ENCODE peak calls at places on chromosome 17, in nine cellular contexts. X is breast epithelium, H is sigmoid colon, Y is spleen, B is esophagus squamous epithelium, E is K562, C is stomach, D is Peyer's patch, Z is IMR-90. L is an unnamed sample.

GRCh38 chr17:10616502-10617119 is 40.5 kb downstream of the MYH3 start:
- DNase-seq in X (peak; percentile 72), C (peak; percentile 85), E (peak; percentile 65), H (peak; percentile 85), B (no peak), Z (peak; percentile 61), D (peak; percentile 78), Y (peak; percentile 85), L (peak; percentile 88)

GRCh38 chr17:36869856-36870617 is 67.2 kb upstream of the LHX1 start:
- DNase-seq in D (peak; percentile 22), X (no peak), C (no peak), H (no peak), E (peak; percentile 69), B (no peak), Z (peak; percentile 17), Y (peak; percentile 29), L (no peak)

GRCh38 chr17:6862822-6863221 is 31.3 kb upstream of the TEKT1 start:
- DNase-seq in C (no peak), E (no peak), B (no peak), Z (no peak), X (no peak), Y (no peak), H (no peak), D (no peak), L (no peak)

GRCh38 chr17:69047368-69048263 is 13.1 kb downstream of the ABCA9 start:
- DNase-seq in C (peak; percentile 76), H (peak; percentile 87), Y (no peak), X (no peak), E (peak; percentile 70), D (peak; percentile 54), B (no peak), Z (peak; percentile 75), L (peak; percentile 71)

GRCh38 chr17:56679148-56679766 is 85.8 kb downstream of the NOG start:
- DNase-seq in H (no peak), Y (no peak), Z (peak; percentile 56), B (no peak), X (no peak), D (no peak), E (peak; percentile 44), C (no peak), L (no peak)

GRCh38 chr17:77025781-77026180 is 115.0 kb upstream of the SEC14L1 start:
- DNase-seq in E (no peak), B (no peak), D (no peak), H (no peak), Y (no peak), Z (no peak), X (no peak), C (no peak), L (no peak)

GRCh38 chr17:61200349-61200735 is 199.3 kb upstream of the TBX2 start:
- DNase-seq in Y (no peak), X (no peak), D (no peak), E (no peak), H (no peak), C (no peak), B (no peak), Z (peak; percentile 62), L (no peak)

GRCh38 chr17:68441064-68441770 is 16.1 kb downstream of the WIPI1 start:
- DNase-seq in Z (peak; percentile 7), E (no peak), C (no peak), H (no peak), D (no peak), Y (no peak), B (no peak), X (no peak), L (peak; percentile 53)

GRCh38 chr17:69175812-69176517 is 34.3 kb upstream of the ABCA6 start:
- DNase-seq in E (no peak), H (no peak), Z (peak; percentile 79), B (no peak), C (no peak), Y (no peak), D (no peak), X (no peak), L (no peak)

GRCh38 chr17:75047398-75048098 is 523 bp downstream of the KCTD2 start:
- DNase-seq in B (no peak), Z (no peak), C (no peak), E (peak; percentile 67), Y (peak; percentile 89), H (peak; percentile 80), D (peak; percentile 73), X (no peak), L (peak; percentile 84)

GRCh38 chr17:7315570-7316243 is 547 bp upstream of the GPS2 start:
- DNase-seq in B (no peak), Y (peak; percentile 84), H (peak; percentile 73), D (no peak), Z (no peak), C (peak; percentile 77), E (no peak), X (peak; percentile 66), L (no peak)

GRCh38 chr17:41343031-41343430 is 7.6 kb downstream of the KRT33A start:
- DNase-seq in E (no peak), X (no peak), Y (no peak), H (no peak), C (no peak), D (no peak), Z (no peak), B (no peak), L (no peak)

GRCh38 chr17:8004899-8005298 is 2.5 kb downstream of the GUCY2D start:
- DNase-seq in E (no peak), Y (no peak), C (no peak), Z (peak; percentile 79), H (peak; percentile 18), D (no peak), B (no peak), X (no peak), L (no peak)

GRCh38 chr17:73172252-73172651 is 7.4 kb downstream of the SSTR2 start:
- DNase-seq in X (no peak), C (no peak), Y (no peak), Z (no peak), E (no peak), D (no peak), B (no peak), H (no peak), L (no peak)

GRCh38 chr17:74901353-74902145 is 8.1 kb upstream of the FADS6 start:
- DNase-seq in C (no peak), X (no peak), E (no peak), D (no peak), H (no peak), B (no peak), Y (no peak), Z (no peak), L (no peak)

GRCh38 chr17:49209061-49209571 is 1.3 kb downstream of the GNGT2 start:
- DNase-seq in Z (no peak), E (no peak), D (no peak), X (no peak), B (no peak), C (no peak), Y (no peak), H (no peak), L (no peak)

GRCh38 chr17:77471984-77472836 is 331.4 kb downstream of the SEC14L1 start:
- DNase-seq in C (peak; percentile 56), D (no peak), Y (no peak), B (no peak), Z (peak; percentile 64), E (no peak), H (peak; percentile 87), X (no peak), L (no peak)

GRCh38 chr17:43832168-43832975 is 574 bp downstream of the MPP3 start:
- DNase-seq in D (peak; percentile 76), H (peak; percentile 79), E (no peak), Y (peak; percentile 72), Z (peak; percentile 69), C (peak; percentile 69), X (no peak), B (no peak), L (peak; percentile 76)

GRCh38 chr17:27390540-27390939 is 65.7 kb upstream of the KSR1 start:
- DNase-seq in Y (no peak), X (no peak), Z (no peak), C (no peak), E (no peak), H (no peak), B (no peak), D (no peak), L (no peak)

GRCh38 chr17:67435122-67435521 is 58.0 kb downstream of the PITPNC1 start:
- DNase-seq in Z (no peak), E (no peak), C (peak; percentile 34), X (no peak), H (no peak), B (no peak), Y (no peak), D (no peak), L (no peak)

GRCh38 chr17:67439269-67439668 is 62.2 kb downstream of the PITPNC1 start:
- DNase-seq in H (no peak), Z (no peak), D (no peak), E (no peak), C (no peak), B (no peak), Y (no peak), X (no peak), L (no peak)

GRCh38 chr17:67440311-67441051 is 63.4 kb downstream of the PITPNC1 start:
- DNase-seq in Z (no peak), E (no peak), X (no peak), B (no peak), Y (no peak), C (no peak), H (no peak), D (no peak), L (no peak)

GRCh38 chr17:67441052-67441738 is 64.1 kb downstream of the PITPNC1 start:
- DNase-seq in X (no peak), Z (peak; percentile 88), H (no peak), B (no peak), E (no peak), C (no peak), D (no peak), Y (no peak), L (no peak)

GRCh38 chr17:67438669-67439068 is 61.6 kb downstream of the PITPNC1 start:
- DNase-seq in D (no peak), H (no peak), Z (no peak), B (no peak), C (no peak), Y (no peak), X (no peak), E (no peak), L (no peak)
- H3K4me1 ChIP-seq in D (no peaks in the 10 kb centered on the region), H (peaks cover 13% of the 10 kb centered on the region), Z (peaks cover 3% of the 10 kb centered on the region), B (peaks cover 38% of the 10 kb centered on the region), C (peaks cover 22% of the 10 kb centered on the region), Y (peaks cover 95% of the 10 kb centered on the region), X (no peaks in the 10 kb centered on the region), E (no peaks in the 10 kb centered on the region), L (peaks cover 9% of the 10 kb centered on the region)

GRCh38 chr17:28842282-28843012 is at the start of gene FAM222B:
- DNase-seq in Y (peak; percentile 96), H (peak; percentile 88), X (peak; percentile 67), C (peak; percentile 84), B (no peak), D (peak; percentile 84), Z (peak; percentile 76), E (peak; percentile 100), L (peak; percentile 87)
- TF ChIP-seq POLR2A in Y (no peak), H (peak; percentile 70), X (peak; percentile 29), C (peak; percentile 68), B (peak; percentile 56), D (peak; percentile 64), Z (no peak), E (peak; percentile 95), L (no peak)

GRCh38 chr17:2724783-2725164 is 13.2 kb upstream of the CLUH start:
- DNase-seq in Y (no peak), E (peak; percentile 36), X (no peak), C (peak; percentile 46), B (no peak), Z (peak; percentile 26), H (no peak), D (peak; percentile 78), L (no peak)
- TF ChIP-seq CTCF in Y (no peak), E (peak; percentile 26), X (no peak), C (no peak), B (no peak), Z (peak; percentile 7), H (no peak), D (peak; percentile 49), L (no peak)

GRCh38 chr17:17173921-17174320 is 32.2 kb downstream of the PLD6 start:
- DNase-seq in X (no peak), B (no peak), H (no peak), E (no peak), Y (no peak), Z (no peak), C (no peak), D (no peak), L (no peak)
- H3K4me1 ChIP-seq in X (no peaks in the 10 kb centered on the region), B (peaks cover 32% of the 10 kb centered on the region), H (no peaks in the 10 kb centered on the region), E (peaks cover 14% of the 10 kb centered on the region), Y (peaks cover 73% of the 10 kb centered on the region), Z (no peaks in the 10 kb centered on the region), C (no peaks in the 10 kb centered on the region), D (no peaks in the 10 kb centered on the region), L (peaks cover 4% of the 10 kb centered on the region)

L was measured in suprapubic skin.